ENCODE peak calls at places on chromosomes 16 and 17, in six cellular contexts. N, H, O, E, G and U are unnamed samples.

GRCh38 chr17:32546031-32546444 is 59.2 kb downstream of the CDK5R1 start:
- DNase-seq in N (no peak), H (no peak), O (no peak), E (peak), G (peak), U (no peak)

GRCh38 chr16:59573528-59574271 is 839.6 kb upstream of the GOT2 start:
- DNase-seq in N (no peak), H (no peak), O (no peak), E (no peak), G (no peak), U (no peak)

GRCh38 chr16:85610446-85611204 is 2.5 kb upstream of the GSE1 start:
- DNase-seq in N (peak), H (no peak), O (peak), E (peak), G (peak), U (peak)

GRCh38 chr17:82978765-82979349 is 100.6 kb upstream of the METRNL start:
- DNase-seq in N (no peak), H (no peak), O (no peak), E (no peak), G (no peak), U (no peak)

GRCh38 chr17:73262676-73263642 is 1.3 kb upstream of the CPSF4L start:
- DNase-seq in N (peak), H (no peak), O (no peak), E (peak), G (no peak), U (peak)

GRCh38 chr17:81665205-81666091 is 957 bp downstream of the OXLD1 start:
- DNase-seq in N (no peak), H (no peak), O (peak), E (peak), G (no peak), U (no peak)

GRCh38 chr16:88062341-88062861 is 111.2 kb downstream of the BANP start:
- DNase-seq in N (no peak), H (no peak), O (no peak), E (no peak), G (no peak), U (peak)

GRCh38 chr16:69917311-69917710 is 33.8 kb upstream of the CLEC18A start:
- DNase-seq in N (no peak), H (no peak), O (no peak), E (no peak), G (no peak), U (no peak)

GRCh38 chr17:78411241-78411855 is 32.9 kb downstream of the PGS1 start:
- DNase-seq in N (no peak), H (no peak), O (peak), E (no peak), G (no peak), U (peak)

GRCh38 chr17:35891273-35891672 is 11.1 kb upstream of the CCL5 start:
- DNase-seq in N (no peak), H (no peak), O (no peak), E (no peak), G (no peak), U (no peak)

GRCh38 chr16:77302249-77302648 is 103.0 kb downstream of the SYCE1L start:
- DNase-seq in N (no peak), H (no peak), O (no peak), E (no peak), G (no peak), U (no peak)

GRCh38 chr17:66777689-66778225 is 57.2 kb upstream of the CACNG5 start:
- DNase-seq in N (no peak), H (no peak), O (no peak), E (peak), G (peak), U (no peak)

DNA sequence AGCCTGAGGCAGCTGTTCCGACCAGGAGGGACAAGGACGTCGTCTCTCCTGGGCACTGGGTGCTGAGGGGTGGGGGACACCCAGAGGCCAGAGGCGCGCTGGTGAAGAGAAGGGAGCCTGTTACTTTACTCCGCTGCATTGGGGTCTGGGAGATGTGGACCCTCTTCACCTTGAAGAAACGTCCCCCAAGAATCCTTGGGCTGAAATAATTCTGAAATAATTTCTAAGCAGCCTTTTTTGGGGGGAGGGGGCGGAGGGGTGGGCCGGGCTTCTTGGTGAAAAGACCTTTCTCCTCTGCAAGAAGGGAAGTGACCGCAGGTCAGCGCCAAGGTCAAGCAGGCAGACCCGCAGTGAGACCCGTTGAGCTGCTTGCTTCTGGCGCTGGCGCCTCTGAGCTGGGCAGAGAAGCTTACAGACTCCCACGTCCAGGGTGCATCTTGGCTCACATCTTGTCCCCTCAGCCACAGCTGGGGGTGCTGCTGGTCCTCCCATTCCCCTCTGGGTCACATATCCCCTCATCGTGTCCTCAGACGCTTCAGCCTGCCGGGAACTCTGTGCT is 1.1 kb downstream of the SYT17 start:
- DNase-seq in N (no peak), H (no peak), O (no peak), E (peak), G (no peak), U (no peak)
- H3K4me3 ChIP-seq in N (peak), H (peak), O (no peak), E (peak), G (peak), U (peak)

GRCh38 chr17:68460096-68460495 is 2.8 kb upstream of the WIPI1 start:
- DNase-seq in N (no peak), H (no peak), O (no peak), E (no peak), G (no peak), U (no peak)
- TF ChIP-seq CTCF in N (no peak), H (no peak), O (no peak), E (no peak), G (no peak), U (no peak)

GRCh38 chr16:72664122-72664479 is 383.8 kb downstream of the ZFHX3 start:
- DNase-seq in N (no peak), H (no peak), O (no peak), E (peak), G (no peak), U (no peak)
- TF ChIP-seq POLR2AphosphoS5 in N (no peak), H (no peak), O (no peak), E (no peak), G (no peak), U (no peak)

GRCh38 chr16:74829637-74830036 is 55.0 kb upstream of the FA2H start:
- DNase-seq in N (no peak), H (no peak), O (no peak), E (no peak), G (no peak), U (no peak)
- H3K4me3 ChIP-seq in N (no peak), H (no peak), O (no peak), E (no peak), G (no peak), U (no peak)

DNA sequence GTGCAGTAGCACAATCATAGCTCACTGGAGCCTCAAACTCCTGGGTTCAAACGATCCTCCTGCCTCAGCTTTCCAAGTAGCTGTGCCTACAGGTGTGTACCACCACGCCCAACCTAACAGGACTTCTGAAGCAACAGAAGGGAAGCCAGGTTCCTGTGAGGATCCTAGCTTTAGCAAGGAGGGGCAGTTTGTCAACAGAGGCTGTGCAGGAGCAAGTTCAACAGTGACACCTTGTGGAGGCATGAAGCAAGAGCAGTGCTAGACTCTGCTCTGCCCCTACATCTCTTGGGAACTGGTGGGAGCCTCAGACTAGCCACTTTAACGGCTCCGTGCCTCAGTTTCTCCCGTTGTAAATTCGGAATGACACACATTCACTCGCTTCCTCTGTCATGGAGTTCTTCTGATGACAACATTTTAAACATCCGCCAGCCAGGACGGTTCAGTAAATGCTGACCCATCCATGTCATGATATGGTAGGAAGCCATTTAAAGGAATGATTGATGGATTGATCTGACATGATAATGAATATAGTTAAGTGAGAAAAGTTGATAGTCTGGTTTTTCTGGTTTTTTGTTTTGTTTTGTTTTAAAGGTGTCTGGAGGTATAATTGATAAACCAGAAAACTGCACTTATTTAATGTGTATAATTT is 218.7 kb downstream of the MRTFB start:
- DNase-seq in N (no peak), H (no peak), O (peak), E (peak), G (no peak), U (peak)
- TF ChIP-seq CTCF in N (peak), H (no peak), O (peak), E (peak), G (peak), U (no peak)

DNA sequence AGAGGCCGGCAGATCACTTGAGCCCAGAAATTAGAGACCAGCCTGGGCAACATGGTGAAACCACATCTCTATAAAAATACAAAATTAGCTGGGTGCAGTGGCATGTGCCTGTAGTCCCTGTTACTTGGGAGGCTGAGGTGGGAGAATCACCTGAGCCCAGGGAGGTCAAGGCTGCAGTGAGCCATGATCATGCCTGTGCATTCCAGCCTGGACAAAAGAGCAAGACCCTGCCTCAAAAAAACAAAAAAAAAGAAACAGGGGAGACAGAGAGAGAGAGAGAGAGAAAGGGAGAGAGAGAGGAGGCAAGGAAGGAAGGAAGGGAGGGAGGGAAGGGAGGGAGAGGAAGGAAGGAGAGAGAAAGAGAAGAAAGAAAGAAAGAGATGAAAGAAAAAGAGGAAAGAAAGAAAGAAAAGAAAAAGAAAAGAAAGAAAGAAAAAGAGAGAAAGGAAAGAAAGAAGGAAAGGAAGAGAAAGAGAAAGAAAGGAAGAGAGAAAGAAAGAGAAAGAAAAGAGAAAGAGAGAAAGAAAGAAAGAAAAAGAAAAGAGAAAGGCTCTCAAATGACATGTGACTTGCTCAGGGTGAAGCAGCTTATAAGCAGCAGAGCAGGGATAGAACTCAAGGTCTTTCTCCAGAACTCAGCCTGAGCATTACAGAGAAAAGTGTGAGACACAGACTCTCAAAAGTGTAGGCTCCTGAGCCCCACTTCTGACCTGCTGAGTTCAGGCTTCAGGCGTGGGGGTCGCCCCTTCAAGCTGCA is 15.5 kb downstream of the CX3CL1 start:
- DNase-seq in N (no peak), H (no peak), O (no peak), E (no peak), G (no peak), U (no peak)
- TF ChIP-seq POLR2AphosphoS5 in N (no peak), H (no peak), O (no peak), E (no peak), G (no peak), U (no peak)